ENCODE peak calls at places on chromosome 3, in ten cellular contexts. P is cardiac fibroblast, O is GM20000, R is kidney, L is MCF 10A, N is B cell, U is hepatocyte, D is osteoblast, E is DND-41, K is fibroblast of lung. X is an unnamed sample.
A peak's percentile ranks its signal among the peaks of the same experiment; 100 is the strongest.

GRCh38 chr3:76369170-76369569 is 583.8 kb upstream of the ZNF717 start:
- DNase-seq in D (no peak), K (peak; percentile 59), N (no peak), R (no peak), L (peak; percentile 21), E (no peak), O (no peak), P (peak; percentile 52), U (peak; percentile 10), X (no peak)

GRCh38 chr3:144104679-144105078 is 133.1 kb downstream of the DIPK2A start:
- DNase-seq in E (no peak), N (no peak), O (no peak), R (no peak), P (no peak), U (no peak), D (no peak), L (no peak), K (no peak), X (no peak)

GRCh38 chr3:128549283-128550112 is 56.5 kb upstream of the GATA2 start:
- DNase-seq in N (no peak), P (peak; percentile 85), O (no peak), E (no peak), K (peak; percentile 68), L (peak; percentile 90), D (peak; percentile 89), R (peak; percentile 97), U (peak; percentile 79), X (peak; percentile 37)

GRCh38 chr3:103052236-103052830 is 617.5 kb downstream of the ZPLD1 start:
- DNase-seq in E (no peak), R (no peak), N (no peak), D (no peak), O (no peak), U (peak; percentile 6), K (peak; percentile 26), L (no peak), P (no peak), X (no peak)

GRCh38 chr3:53975382-53975781 is 83.7 kb upstream of the SELENOK start:
- DNase-seq in K (no peak), N (no peak), L (no peak), E (no peak), D (peak; percentile 10), P (no peak), R (no peak), U (no peak), O (no peak), X (no peak)

GRCh38 chr3:61562810-61563613 is 1.6 kb downstream of the PTPRG start:
- DNase-seq in P (peak; percentile 34), L (peak; percentile 51), D (peak; percentile 90), K (peak; percentile 34), E (no peak), N (no peak), R (peak; percentile 80), O (peak; percentile 36), U (peak; percentile 44), X (no peak)

GRCh38 chr3:99114565-99115291 is 213.2 kb upstream of the DCBLD2 start:
- DNase-seq in N (no peak), O (peak; percentile 17), E (no peak), U (peak; percentile 26), P (peak; percentile 87), D (peak; percentile 42), K (peak; percentile 68), L (peak; percentile 76), R (no peak), X (peak; percentile 64)

GRCh38 chr3:136909187-136909586 is 47.2 kb downstream of the NCK1 start:
- DNase-seq in P (no peak), E (no peak), L (no peak), D (no peak), U (no peak), K (no peak), R (no peak), O (no peak), N (no peak), X (no peak)

GRCh38 chr3:188834349-188834748 is 337.4 kb upstream of the TPRG1 start:
- DNase-seq in E (peak; percentile 88), P (no peak), U (no peak), D (no peak), N (no peak), O (no peak), R (no peak), L (no peak), K (no peak), X (no peak)

GRCh38 chr3:113261996-113262665 is 50.8 kb downstream of the BOC start:
- DNase-seq in U (no peak), O (no peak), K (no peak), R (no peak), E (no peak), D (no peak), L (no peak), P (no peak), N (no peak), X (no peak)

GRCh38 chr3:50269977-50270413 is 1.0 kb downstream of the SEMA3B start:
- DNase-seq in D (peak; percentile 97), N (no peak), K (no peak), E (no peak), R (no peak), P (peak; percentile 49), L (peak; percentile 62), U (peak; percentile 51), O (no peak), X (peak; percentile 63)

GRCh38 chr3:14803981-14804834 is 14.6 kb upstream of the FGD5 start:
- DNase-seq in D (no peak), N (no peak), E (no peak), L (no peak), K (no peak), U (no peak), R (no peak), O (no peak), P (no peak), X (no peak)

GRCh38 chr3:34011171-34012101 is 213.0 kb downstream of the PDCD6IP start:
- DNase-seq in R (no peak), D (no peak), P (peak; percentile 32), L (peak; percentile 14), U (no peak), O (no peak), N (no peak), E (no peak), K (peak; percentile 46), X (peak; percentile 13)

GRCh38 chr3:197573048-197573767 is 17.4 kb upstream of the BDH1 start:
- DNase-seq in D (no peak), K (no peak), O (no peak), N (no peak), R (no peak), P (no peak), U (no peak), E (no peak), L (no peak), X (no peak)

GRCh38 chr3:71581451-71581980 is 2.0 kb downstream of the FOXP1 start:
- DNase-seq in K (no peak), D (peak; percentile 82), E (peak; percentile 50), P (peak; percentile 33), N (peak; percentile 67), U (peak; percentile 50), R (peak; percentile 80), L (no peak), O (peak; percentile 21), X (no peak)

GRCh38 chr3:55269096-55269495 is 218.0 kb downstream of the WNT5A start:
- DNase-seq in L (no peak), O (no peak), N (no peak), P (no peak), E (no peak), K (no peak), R (no peak), D (no peak), U (no peak), X (no peak)

GRCh38 chr3:183487896-183488295 is 59.5 kb upstream of the MCF2L2 start:
- DNase-seq in L (no peak), R (no peak), E (no peak), O (no peak), U (no peak), D (no peak), K (no peak), N (no peak), P (no peak), X (no peak)

DNA sequence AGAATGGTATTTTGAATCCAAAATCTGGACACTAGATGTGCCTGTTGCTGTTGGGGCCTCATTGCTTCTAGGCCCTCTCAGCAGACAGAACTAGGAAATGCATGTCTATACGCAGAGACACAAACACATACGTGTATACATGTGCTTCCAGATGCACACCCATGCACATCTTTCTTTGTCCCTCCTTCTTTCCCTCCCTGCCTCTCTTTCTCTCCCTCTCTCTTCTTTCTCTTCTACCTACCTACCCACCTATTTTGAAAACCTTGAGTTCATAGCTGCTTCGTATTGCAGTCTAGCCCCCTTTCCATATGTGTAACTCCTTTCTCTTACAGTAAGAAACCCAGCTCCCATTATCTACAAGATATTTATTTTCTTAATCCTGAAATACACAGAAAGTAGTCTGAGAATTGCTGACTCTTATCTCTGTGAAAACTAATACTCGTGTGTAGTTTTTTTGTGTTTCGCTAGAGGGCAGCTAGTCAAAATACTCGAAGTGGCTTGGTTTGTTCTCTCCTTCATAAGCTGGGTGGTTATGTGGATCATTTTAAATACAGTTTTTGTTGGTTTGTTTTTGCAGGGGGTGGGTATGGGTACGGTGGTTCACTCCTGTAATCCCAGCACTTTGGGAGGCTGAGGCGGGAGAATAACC is 18.5 kb downstream of the RPL32 start:
- DNase-seq in K (peak; percentile 54), N (no peak), L (peak; percentile 33), E (no peak), D (no peak), U (peak; percentile 46), O (no peak), P (peak; percentile 50), R (no peak), X (peak; percentile 30)
- TF ChIP-seq CTCF in K (peak; percentile 28), N (no peak), L (peak; percentile 6), E (no peak), D (peak; percentile 32), U (peak; percentile 47), O (peak; percentile 44), P (peak; percentile 39), R (peak; percentile 5), X (peak; percentile 55)

GRCh38 chr3:154657265-154657664 is 227.3 kb upstream of the GPR149 start:
- DNase-seq in E (no peak), K (no peak), L (peak; percentile 15), D (no peak), P (no peak), N (no peak), R (no peak), U (no peak), O (no peak), X (no peak)

GRCh38 chr3:154656496-154656895 is 226.5 kb upstream of the GPR149 start:
- DNase-seq in P (no peak), E (no peak), L (no peak), R (no peak), K (no peak), U (no peak), D (no peak), N (no peak), O (no peak), X (no peak)
- TF ChIP-seq CTCF in P (no peak), E (no peak), L (no peak), R (no peak), K (no peak), U (no peak), D (no peak), N (no peak), O (no peak), X (no peak)

GRCh38 chr3:16834214-16834613 is 50.5 kb upstream of the PLCL2 start:
- DNase-seq in K (no peak), N (no peak), R (no peak), E (no peak), O (no peak), L (peak; percentile 9), D (no peak), U (no peak), P (no peak), X (no peak)
- TF ChIP-seq CTCF in K (no peak), N (no peak), R (peak; percentile 22), E (no peak), O (no peak), L (no peak), D (peak; percentile 5), U (no peak), P (no peak), X (peak; percentile 49)

GRCh38 chr3:129626744-129627349 is 20.4 kb upstream of the PLXND1 start:
- DNase-seq in R (peak; percentile 98), U (peak; percentile 93), D (peak; percentile 99), K (peak; percentile 76), P (peak; percentile 88), L (peak; percentile 86), O (peak; percentile 97), N (peak; percentile 80), E (no peak), X (peak; percentile 73)
- TF ChIP-seq CTCF in R (no peak), U (no peak), D (no peak), K (no peak), P (no peak), L (no peak), O (no peak), N (no peak), E (no peak), X (peak; percentile 45)